ENCODE peak calls at places on chromosomes 6 and 20, in four cellular contexts. Q, S, P and C are unnamed samples.

GRCh38 chr6:30885481-30885998 is 1.2 kb downstream of the DDR1 start:
- DNase-seq in Q (no peak), S (peak), P (no peak), C (no peak)

GRCh38 chr6:38501931-38502330 is 137.8 kb downstream of the BTBD9 start:
- DNase-seq in Q (no peak), S (no peak), P (no peak), C (no peak)

GRCh38 chr20:22819134-22819533 is 216.0 kb upstream of the SSTR4 start:
- DNase-seq in Q (no peak), S (no peak), P (no peak), C (no peak)

GRCh38 chr6:93163146-93163545 is 256.2 kb downstream of the EPHA7 start:
- DNase-seq in Q (no peak), S (no peak), P (no peak), C (no peak)

GRCh38 chr6:106103728-106104109 is 17.6 kb downstream of the PRDM1 start:
- DNase-seq in Q (no peak), S (no peak), P (no peak), C (no peak)

GRCh38 chr6:158718431-158719126 is 68.7 kb downstream of the SYTL3 start:
- DNase-seq in Q (peak), S (peak), P (no peak), C (no peak)

GRCh38 chr6:146851837-146852236 is 253.1 kb downstream of the ADGB start:
- DNase-seq in Q (no peak), S (no peak), P (no peak), C (peak)

GRCh38 chr6:166420351-166420750 is 37.6 kb upstream of the MPC1 start:
- DNase-seq in Q (no peak), S (no peak), P (no peak), C (no peak)

GRCh38 chr6:84596488-84596887 is 167.9 kb downstream of the TBX18 start:
- DNase-seq in Q (no peak), S (no peak), P (no peak), C (no peak)

GRCh38 chr6:105553174-105553573 is 150.3 kb upstream of the PREP start:
- DNase-seq in Q (no peak), S (no peak), P (no peak), C (no peak)

GRCh38 chr6:42693725-42694323 is 28.6 kb downstream of the PRPH2 start:
- DNase-seq in Q (peak), S (no peak), P (no peak), C (peak)

GRCh38 chr20:2386516-2387179 is 5.9 kb downstream of the TGM6 start:
- DNase-seq in Q (no peak), S (no peak), P (no peak), C (no peak)

GRCh38 chr20:13800728-13801134 is 15.9 kb downstream of the NDUFAF5 start:
- DNase-seq in Q (no peak), S (no peak), P (peak), C (no peak)

GRCh38 chr20:47854687-47855212 is 69.5 kb upstream of the SULF2 start:
- DNase-seq in Q (peak), S (no peak), P (no peak), C (no peak)

GRCh38 chr6:137811121-137811911 is 55.7 kb upstream of the TNFAIP3 start:
- DNase-seq in Q (peak), S (peak), P (peak), C (no peak)

GRCh38 chr6:169858935-169859351 is 107.5 kb downstream of the ERMARD start:
- DNase-seq in Q (no peak), S (peak), P (no peak), C (no peak)

GRCh38 chr6:1636971-1637871 is 27.5 kb downstream of the FOXC1 start:
- DNase-seq in Q (peak), S (no peak), P (no peak), C (no peak)

GRCh38 chr6:10400330-10400729 is 14.5 kb downstream of the TFAP2A start:
- DNase-seq in Q (no peak), S (no peak), P (no peak), C (no peak)

GRCh38 chr20:6702144-6702543 is 65.3 kb upstream of the BMP2 start:
- DNase-seq in Q (no peak), S (no peak), P (no peak), C (no peak)

GRCh38 chr20:64048402-64049044 is 916 bp downstream of the SOX18 start:
- DNase-seq in Q (no peak), S (no peak), P (no peak), C (no peak)

GRCh38 chr20:64047968-64048401 is 1.5 kb downstream of the SOX18 start:
- DNase-seq in Q (no peak), S (no peak), P (no peak), C (no peak)

GRCh38 chr20:64049060-64049886 is at the start of gene SOX18:
- DNase-seq in Q (no peak), S (peak), P (no peak), C (no peak)

GRCh38 chr20:64045346-64046011 is 4.0 kb downstream of the SOX18 start:
- DNase-seq in Q (no peak), S (no peak), P (no peak), C (no peak)

GRCh38 chr20:64047046-64047389 is 2.4 kb downstream of the SOX18 start:
- DNase-seq in Q (no peak), S (no peak), P (no peak), C (no peak)
- H3K4me3 ChIP-seq in Q (no peak), S (peak), P (peak), C (no peak)

DNA sequence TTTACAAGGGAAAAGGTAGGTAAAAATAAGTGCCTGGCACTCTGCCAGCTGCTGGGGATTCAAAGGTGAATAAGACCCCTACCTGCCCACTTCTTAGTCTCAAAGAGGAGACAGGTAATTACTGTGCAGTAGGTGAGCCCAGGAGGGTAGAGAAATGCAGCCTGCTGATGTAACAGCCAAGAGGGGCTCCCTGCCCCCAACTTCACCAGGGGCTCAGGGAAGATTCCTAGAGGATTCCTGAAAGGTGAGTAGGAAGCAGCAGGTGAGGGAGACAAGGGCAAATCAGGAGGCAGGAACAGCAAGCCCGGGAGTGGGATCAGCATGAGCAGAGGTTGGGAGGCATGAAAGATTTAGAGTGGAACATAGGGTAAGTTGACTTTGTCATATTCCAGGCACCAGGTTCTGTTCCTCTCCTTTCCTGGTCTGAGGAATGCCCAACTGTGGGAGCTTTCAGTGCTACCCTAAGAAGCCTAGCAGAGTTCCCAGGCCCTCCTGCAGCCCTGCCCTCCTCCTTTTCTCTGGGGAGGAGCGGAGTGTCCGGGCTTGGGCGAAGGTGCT is 258.1 kb downstream of the LRFN2 start:
- DNase-seq in Q (no peak), S (no peak), P (no peak), C (no peak)
- H3K4me3 ChIP-seq in Q (no peak), S (no peak), P (no peak), C (no peak)

GRCh38 chr6:8983202-8983688 is 547.9 kb upstream of the SLC35B3 start:
- DNase-seq in Q (peak), S (peak), P (peak), C (peak)

DNA sequence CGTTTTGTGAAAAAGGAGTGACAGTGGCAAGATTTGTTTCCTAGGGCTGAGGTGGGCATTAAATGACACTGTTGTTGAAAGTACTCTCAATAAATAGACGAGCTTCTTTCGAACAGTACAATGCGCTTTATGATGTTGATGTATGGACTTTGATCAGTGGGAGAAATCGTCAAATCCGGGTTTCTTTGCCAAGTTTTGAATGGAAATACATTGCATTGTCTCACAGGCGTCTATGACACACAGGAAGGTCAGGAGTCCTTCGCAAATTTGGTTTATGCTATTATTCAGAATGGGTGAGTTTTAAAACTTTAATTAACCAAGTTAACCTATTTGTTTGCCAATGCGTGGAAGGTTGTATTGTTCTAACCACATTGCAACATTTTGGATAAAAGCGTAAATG is 547.3 kb upstream of the SLC35B3 start:
- DNase-seq in Q (no peak), S (no peak), P (no peak), C (no peak)
- H3K4me3 ChIP-seq in Q (no peak), S (no peak), P (no peak), C (no peak)

DNA sequence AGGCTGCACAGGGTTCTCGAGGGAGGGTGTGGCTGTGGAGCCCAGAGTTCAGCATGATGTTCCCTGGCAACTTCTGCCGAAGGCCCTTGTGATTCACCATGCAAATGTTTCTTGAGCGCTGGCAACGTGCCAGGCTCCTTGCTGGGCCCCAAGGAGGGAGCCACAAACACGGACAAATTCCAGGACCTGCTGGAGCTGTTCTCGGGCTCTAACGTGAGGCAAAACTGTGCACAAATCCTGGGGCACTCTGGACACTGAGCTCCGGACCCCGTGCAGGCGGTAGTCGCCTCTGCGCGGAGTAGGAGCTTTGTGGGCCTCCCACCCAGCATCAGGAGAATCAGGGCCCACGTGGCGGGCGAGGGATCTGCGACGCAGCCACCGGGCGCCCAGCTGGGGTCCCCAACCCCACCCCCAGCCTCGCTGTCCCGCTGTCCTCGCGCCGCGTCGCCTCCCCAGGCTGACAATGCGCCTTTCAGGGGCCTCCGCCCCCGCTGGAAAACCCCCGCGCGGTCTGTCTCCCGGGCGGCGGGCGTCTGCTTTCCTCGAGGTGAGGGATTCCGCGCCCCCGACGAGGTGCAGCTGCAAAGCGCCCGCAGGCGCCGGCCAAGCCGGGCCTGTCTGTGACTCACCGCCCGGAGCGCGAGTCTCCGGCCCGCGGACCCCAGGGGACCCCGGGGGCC is 31.7 kb upstream of the SCUBE3 start:
- DNase-seq in Q (no peak), S (no peak), P (peak), C (no peak)
- H3K4me3 ChIP-seq in Q (no peak), S (no peak), P (no peak), C (no peak)

DNA sequence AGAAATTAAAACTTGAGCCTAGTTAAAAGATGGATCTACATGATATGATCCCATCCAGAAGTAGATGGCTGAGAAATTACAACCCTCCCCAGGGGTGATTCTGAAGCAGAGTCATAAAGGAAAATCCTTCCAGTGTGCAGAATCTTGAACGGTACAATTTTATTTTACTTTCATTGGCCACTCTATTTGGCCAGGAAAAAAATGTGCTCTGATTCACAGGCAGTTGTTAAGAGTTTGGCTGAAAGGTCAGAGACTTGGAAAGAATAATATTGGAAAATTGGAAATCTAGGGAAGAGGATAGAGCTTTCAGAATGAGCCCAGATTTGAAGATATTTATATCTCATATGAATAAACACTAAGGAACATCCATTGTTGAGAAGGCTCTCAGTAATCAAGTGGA is 1299.3 kb upstream of the GJE1 start:
- DNase-seq in Q (no peak), S (no peak), P (no peak), C (no peak)
- H3K4me3 ChIP-seq in Q (no peak), S (no peak), P (no peak), C (no peak)

GRCh38 chr20:43916073-43916874 is 1.6 kb downstream of the TOX2 start:
- DNase-seq in Q (no peak), S (no peak), P (no peak), C (no peak)
- H3K4me3 ChIP-seq in Q (no peak), S (peak), P (peak), C (no peak)